ENCODE peak calls at places on chromosomes 16 and 17, in five cellular contexts. U is transverse colon, S is GM23338, L is sigmoid colon, C is esophagus muscularis mucosa. J is an unnamed sample.

GRCh38 chr17:78387982-78388941 is 9.8 kb downstream of the PGS1 start:
- DNase-seq in U (peak; percentile 37), C (no peak), S (no peak), L (peak; percentile 87), J (no peak)

GRCh38 chr17:64145460-64145750 is 15.5 kb upstream of the ERN1 start:
- DNase-seq in U (no peak), S (no peak), C (no peak), L (no peak), J (no peak)

GRCh38 chr16:86718118-86718517 is 139.8 kb downstream of the FOXL1 start:
- DNase-seq in C (no peak), L (no peak), U (no peak), S (no peak), J (no peak)

GRCh38 chr16:57335361-57335760 is 23.2 kb upstream of the CCL22 start:
- DNase-seq in C (peak; percentile 19), L (no peak), U (no peak), S (no peak), J (no peak)

GRCh38 chr16:29857133-29857760 is 5.8 kb downstream of the CDIPT start:
- DNase-seq in C (no peak), L (no peak), S (no peak), U (no peak), J (no peak)

GRCh38 chr17:78528541-78528940 is 48.7 kb downstream of the DNAH17 start:
- DNase-seq in S (no peak), U (no peak), L (peak; percentile 57), C (no peak), J (no peak)

GRCh38 chr16:52293209-52293608 is 253.7 kb downstream of the TOX3 start:
- DNase-seq in U (no peak), S (no peak), L (no peak), C (no peak), J (no peak)

GRCh38 chr17:71423871-71424546 is 696.8 kb upstream of the SOX9 start:
- DNase-seq in C (no peak), L (no peak), U (no peak), S (peak; percentile 5), J (no peak)

GRCh38 chr17:14784997-14785696 is 480.0 kb downstream of the PMP22 start:
- DNase-seq in C (no peak), L (no peak), U (no peak), S (peak; percentile 13), J (no peak)

GRCh38 chr17:17723354-17724261 is 42.4 kb downstream of the RAI1 start:
- DNase-seq in S (peak; percentile 71), C (no peak), U (no peak), L (no peak), J (peak; percentile 89)

GRCh38 chr17:76390003-76390421 is 5.6 kb downstream of the SPHK1 start:
- DNase-seq in U (no peak), L (no peak), C (no peak), S (peak; percentile 50), J (no peak)

GRCh38 chr16:50836121-50836541 is 94.2 kb downstream of the CYLD start:
- DNase-seq in S (no peak), C (no peak), U (no peak), L (no peak), J (no peak)

GRCh38 chr17:78129385-78130079 is 977 bp upstream of the TMC6 start:
- DNase-seq in L (no peak), U (peak; percentile 50), S (no peak), C (no peak), J (no peak)

GRCh38 chr17:71329310-71330098 is 791.3 kb upstream of the SOX9 start:
- DNase-seq in S (no peak), C (no peak), U (no peak), L (no peak), J (no peak)

GRCh38 chr16:379183-379960 is 2.4 kb downstream of the PGAP6 start:
- DNase-seq in S (peak; percentile 88), U (peak; percentile 84), C (no peak), L (no peak), J (peak; percentile 86)

GRCh38 chr17:77843878-77844260 is 114.6 kb upstream of the TNRC6C start:
- DNase-seq in S (no peak), C (no peak), L (no peak), U (no peak), J (no peak)

GRCh38 chr16:22763655-22764054 is 50.3 kb upstream of the HS3ST2 start:
- DNase-seq in U (no peak), L (peak; percentile 72), C (peak; percentile 87), S (no peak), J (no peak)

GRCh38 chr17:4508207-4508606 is 9.5 kb downstream of the SPNS2 start:
- DNase-seq in S (no peak), U (no peak), L (no peak), C (no peak), J (no peak)
- H3K4me1 ChIP-seq in S (no peaks in the 10 kb centered on the region), U (no peaks in the 10 kb centered on the region), L (no peaks in the 10 kb centered on the region), C (peaks cover 73% of the 10 kb centered on the region), J (peaks cover 98% of the 10 kb centered on the region)

GRCh38 chr17:40448639-40449261 is 5.5 kb downstream of the IGFBP4 start:
- DNase-seq in U (peak; percentile 84), L (no peak), C (no peak), S (no peak), J (peak; percentile 94)

GRCh38 chr17:40443988-40444899 is 994 bp downstream of the IGFBP4 start:
- DNase-seq in L (no peak), C (no peak), S (peak; percentile 39), U (peak; percentile 27), J (no peak)

GRCh38 chr17:40445769-40446468 is 2.7 kb downstream of the IGFBP4 start:
- DNase-seq in U (no peak), C (no peak), S (peak; percentile 51), L (no peak), J (no peak)

GRCh38 chr17:40448213-40448638 is 5.0 kb downstream of the IGFBP4 start:
- DNase-seq in S (no peak), U (peak; percentile 54), C (no peak), L (peak; percentile 82), J (no peak)

GRCh38 chr17:40447148-40447644 is 3.9 kb downstream of the IGFBP4 start:
- DNase-seq in C (no peak), L (peak; percentile 74), U (no peak), S (no peak), J (no peak)
- TF ChIP-seq POLR2AphosphoS5 in C (peak; percentile 61), L (no peak), U (no peak), S (no peak), J (no peak)

DNA sequence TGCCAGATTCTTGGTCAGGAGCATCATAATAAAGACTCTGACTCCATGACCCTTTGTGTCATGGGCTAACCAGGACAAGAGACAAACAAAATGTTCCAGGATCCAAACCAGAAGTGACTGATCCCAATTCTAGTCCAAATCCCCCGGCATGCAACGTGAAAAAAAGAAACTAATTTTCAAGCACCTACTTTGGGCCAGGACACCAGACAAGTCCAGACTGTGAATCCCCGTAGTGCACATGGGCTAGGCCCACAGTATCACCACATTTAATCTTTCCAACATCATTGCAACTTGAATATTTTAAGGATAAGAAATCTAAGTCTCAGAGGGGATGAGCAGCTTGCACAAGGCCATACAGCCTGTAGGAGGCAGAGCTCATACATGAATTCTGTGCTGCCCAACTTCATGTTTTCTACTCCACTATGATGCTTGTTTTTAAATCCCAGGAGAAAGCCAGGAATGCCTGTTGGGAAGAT is 365.7 kb downstream of the NPIPA8 start:
- DNase-seq in U (no peak), L (no peak), S (peak; percentile 18), C (no peak), J (no peak)
- TF ChIP-seq CTCF in U (peak; percentile 48), L (no peak), S (peak; percentile 49), C (no peak), J (no peak)

GRCh38 chr16:47568355-47568754 is 107.2 kb downstream of the PHKB start:
- DNase-seq in C (no peak), L (no peak), S (no peak), U (no peak), J (no peak)
- H3K4me1 ChIP-seq in C (peaks cover 8% of the 10 kb centered on the region), L (no peaks in the 10 kb centered on the region), S (no peaks in the 10 kb centered on the region), U (no peaks in the 10 kb centered on the region), J (peaks cover 4% of the 10 kb centered on the region)

DNA sequence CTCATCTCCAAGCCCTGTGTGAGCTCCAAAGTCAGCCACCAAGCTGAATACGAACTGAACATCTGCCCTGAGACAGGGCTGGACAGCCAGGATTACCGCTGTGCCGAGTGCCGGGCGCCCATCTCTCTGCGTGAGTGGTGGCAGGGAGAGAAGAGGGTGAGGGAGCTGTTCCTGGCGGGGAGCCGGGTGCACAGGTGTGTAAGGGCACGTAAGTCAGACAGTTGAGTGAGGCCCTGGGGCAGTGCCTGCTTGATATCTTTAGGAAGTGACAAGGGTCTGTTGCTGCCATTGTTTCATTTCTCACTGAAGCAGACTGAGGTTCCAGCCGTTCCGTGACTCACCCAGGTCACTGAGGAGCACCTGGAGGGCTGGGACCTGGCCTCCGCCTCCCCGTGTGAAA is 12.4 kb downstream of the DEF8 start:
- DNase-seq in S (no peak), C (no peak), L (no peak), U (no peak), J (no peak)
- TF ChIP-seq POLR2AphosphoS5 in S (no peak), C (no peak), L (no peak), U (no peak), J (no peak)

DNA sequence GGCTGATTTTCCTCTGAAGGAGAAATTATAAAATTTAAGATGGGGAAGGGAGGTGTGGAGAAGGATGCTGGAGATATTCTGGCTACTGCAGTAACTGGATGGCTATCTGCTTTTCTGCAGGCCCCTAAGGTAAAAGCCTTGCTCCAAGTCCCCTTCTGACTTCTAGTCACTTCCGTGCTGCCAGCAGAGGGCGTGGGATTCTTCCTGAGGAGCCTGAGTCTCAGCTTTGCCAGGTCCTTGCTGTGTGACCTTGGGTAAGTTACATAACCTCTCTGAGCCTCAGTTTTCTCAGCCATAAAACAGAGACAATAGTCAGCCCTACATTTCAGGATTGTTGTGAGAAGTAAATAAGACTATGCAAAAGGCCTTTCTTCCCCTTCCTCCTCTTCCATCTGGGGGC is 24.3 kb upstream of the TMEM220 start:
- DNase-seq in U (peak; percentile 63), L (no peak), S (peak; percentile 91), C (no peak), J (no peak)
- TF ChIP-seq CTCF in U (peak; percentile 27), L (no peak), S (peak; percentile 78), C (no peak), J (no peak)

GRCh38 chr16:67155305-67156145 is 4.2 kb downstream of the TRADD start:
- DNase-seq in U (peak; percentile 80), L (peak; percentile 85), C (no peak), S (peak; percentile 84), J (peak; percentile 79)

GRCh38 chr16:67158637-67159600 is 790 bp downstream of the TRADD start:
- DNase-seq in U (peak; percentile 82), S (peak; percentile 62), L (no peak), C (no peak), J (peak; percentile 81)

GRCh38 chr16:67156146-67156844 is 3.4 kb downstream of the TRADD start:
- DNase-seq in S (no peak), L (peak; percentile 62), U (no peak), C (no peak), J (no peak)

GRCh38 chr16:67157892-67158635 is 1.6 kb downstream of the TRADD start:
- DNase-seq in C (no peak), U (no peak), L (no peak), S (no peak), J (no peak)

DNA sequence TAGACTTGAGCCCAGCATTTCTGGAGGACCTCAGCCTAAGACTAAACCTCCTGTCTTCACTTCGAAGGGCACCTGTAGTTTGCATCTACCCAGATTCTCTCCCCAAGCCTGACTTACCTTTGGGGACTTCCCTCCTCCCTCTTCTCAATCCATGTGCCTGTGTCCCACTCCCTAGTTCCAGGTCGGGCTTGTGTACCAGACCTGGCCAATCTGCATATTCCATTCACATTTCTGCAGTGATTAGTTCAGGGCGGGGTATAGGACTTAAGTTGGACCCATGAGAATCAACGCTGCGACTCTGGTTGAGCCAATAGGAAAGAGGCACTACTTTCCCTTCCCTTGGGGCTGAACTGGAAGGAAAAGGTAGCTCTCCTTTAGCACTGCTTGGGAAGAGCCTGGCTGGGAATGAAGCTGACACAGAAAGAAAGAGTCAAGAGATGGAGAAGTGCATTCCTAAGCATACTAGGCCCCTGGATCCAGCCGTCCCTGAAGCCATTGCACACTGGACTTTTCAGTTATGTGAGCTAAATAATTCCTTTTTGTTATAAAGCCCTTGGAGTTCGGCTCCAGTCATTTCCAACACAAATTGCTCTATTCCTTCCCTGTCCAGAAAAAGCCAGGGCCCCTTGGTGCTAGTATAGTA is 2.5 kb downstream of the TRADD start:
- DNase-seq in C (no peak), L (peak; percentile 17), U (no peak), S (no peak), J (no peak)
- H3K4me1 ChIP-seq in C (peaks cover 44% of the 10 kb centered on the region), L (peaks cover 50% of the 10 kb centered on the region), U (peaks cover 12% of the 10 kb centered on the region), S (peaks cover 25% of the 10 kb centered on the region), J (peaks cover 48% of the 10 kb centered on the region)

J was measured in upper lobe of left lung.